ENCODE peak calls at places on chromosomes 6 and 20, in four cellular contexts. E is PC-3, A is cardiac muscle cell, B is K562. Y is an unnamed sample.

GRCh38 chr6:53815381-53816119 is 20.7 kb downstream of the LRRC1 start:
- DNase-seq in B (no peak), A (no peak), E (peak; percentile 50), Y (no peak)

GRCh38 chr6:38155576-38156204 is 336.2 kb downstream of the ZFAND3 start:
- DNase-seq in B (no peak), E (peak; percentile 83), A (no peak), Y (no peak)

GRCh38 chr20:37526839-37527637 is 638 bp downstream of the BLCAP start:
- DNase-seq in E (peak; percentile 33), A (peak; percentile 65), B (no peak), Y (no peak)

GRCh38 chr6:45187841-45188240 is 140.3 kb upstream of the RUNX2 start:
- DNase-seq in B (no peak), E (peak; percentile 84), A (no peak), Y (no peak)

GRCh38 chr20:23212011-23212410 is 125.9 kb upstream of the CD93 start:
- DNase-seq in E (no peak), B (no peak), A (no peak), Y (no peak)

GRCh38 chr20:4966826-4967751 is 34.2 kb downstream of the SLC23A2 start:
- DNase-seq in A (no peak), B (no peak), E (no peak), Y (no peak)

GRCh38 chr6:165223736-165224135 is 85.7 kb downstream of the C6orf118 start:
- DNase-seq in E (no peak), A (no peak), B (no peak), Y (no peak)

GRCh38 chr6:26216015-26216885 is 129.0 kb downstream of the HFE start:
- DNase-seq in A (peak; percentile 94), B (peak; percentile 83), E (peak; percentile 99), Y (no peak)

GRCh38 chr20:36070451-36070850 is 84.1 kb upstream of the EPB41L1 start:
- DNase-seq in B (no peak), E (no peak), A (no peak), Y (no peak)

GRCh38 chr6:146312606-146313005 is 231.0 kb upstream of the RAB32 start:
- DNase-seq in B (no peak), A (no peak), E (no peak), Y (no peak)

GRCh38 chr20:45036044-45036755 is 64.7 kb downstream of the KCNS1 start:
- DNase-seq in A (no peak), B (no peak), E (peak; percentile 76), Y (no peak)

DNA sequence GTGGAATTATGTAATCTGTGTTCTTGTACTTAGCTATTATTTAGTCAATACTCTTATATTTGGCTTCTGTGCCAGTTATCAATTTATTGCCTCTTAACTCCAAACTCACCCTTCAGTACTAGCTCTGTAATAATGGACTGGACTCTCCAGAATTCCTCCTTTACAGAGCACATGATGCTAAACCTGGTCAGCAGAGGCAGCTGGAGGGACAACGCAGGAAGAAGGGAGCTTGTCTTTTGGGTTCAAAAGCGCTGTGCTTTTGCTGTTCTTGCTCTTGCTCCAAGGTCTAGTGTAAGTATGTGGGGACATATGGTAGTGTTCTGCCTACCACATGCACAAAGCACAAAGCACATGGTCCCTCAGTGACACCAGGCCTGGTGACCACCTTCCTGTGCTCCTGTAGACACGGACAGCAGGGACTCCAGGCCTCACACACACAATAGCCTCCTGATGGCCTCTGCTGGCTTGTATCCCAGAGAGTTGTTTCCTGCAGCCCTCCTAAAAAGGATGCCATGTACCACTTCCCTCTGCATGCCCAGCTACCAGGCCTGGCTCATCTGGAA is 46.1 kb downstream of the CHD6 start:
- DNase-seq in A (no peak), E (no peak), B (no peak), Y (no peak)
- TF ChIP-seq CTCF in A (peak; percentile 36), E (no peak), B (no peak), Y (no peak)

DNA sequence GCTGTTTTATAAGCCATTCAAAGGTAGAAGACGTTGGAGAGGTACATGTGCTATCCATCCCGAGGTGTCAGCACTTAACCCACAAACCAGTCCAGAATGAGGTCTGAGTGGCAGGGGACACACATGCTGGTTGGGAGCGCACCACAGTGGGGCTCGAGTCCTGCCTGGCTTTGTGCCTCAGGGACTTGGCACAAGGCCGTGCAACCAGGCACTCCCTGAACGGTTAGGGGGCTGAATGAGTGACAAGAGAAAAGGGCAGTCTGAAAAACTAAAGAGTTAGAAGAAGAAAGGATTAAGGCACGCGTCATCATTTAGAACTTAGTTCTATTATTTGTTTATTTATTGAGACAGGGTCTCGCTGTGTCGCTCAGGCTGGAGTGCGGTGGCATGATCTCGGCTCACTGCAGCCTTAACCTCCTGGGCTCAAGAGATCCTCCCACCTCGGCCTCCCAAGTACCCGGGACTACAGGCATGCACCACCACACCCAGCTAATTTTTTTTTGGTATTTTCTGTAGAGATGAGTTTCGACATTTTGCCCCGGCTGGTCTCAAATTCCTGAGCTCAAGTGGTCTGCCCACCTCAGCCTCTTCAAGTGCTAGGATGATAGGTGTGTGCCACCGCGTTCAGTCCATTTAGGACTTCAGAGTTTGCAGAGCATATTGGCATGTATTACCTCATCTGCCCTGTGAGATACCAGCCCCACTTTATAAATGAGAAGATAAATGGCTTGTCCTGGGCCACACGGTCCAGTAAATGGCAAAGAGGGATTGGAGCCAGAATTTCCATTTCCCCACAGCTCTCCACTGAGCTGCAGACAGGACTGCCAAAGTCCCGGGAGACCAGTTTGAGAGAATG is 47.4 kb upstream of the IRF4 start:
- DNase-seq in B (no peak), A (no peak), E (no peak), Y (no peak)
- H3K9me3 ChIP-seq in B (no peaks in the 10 kb centered on the region), A (no peaks in the 10 kb centered on the region), E (no peaks in the 10 kb centered on the region), Y (no peaks in the 10 kb centered on the region)

DNA sequence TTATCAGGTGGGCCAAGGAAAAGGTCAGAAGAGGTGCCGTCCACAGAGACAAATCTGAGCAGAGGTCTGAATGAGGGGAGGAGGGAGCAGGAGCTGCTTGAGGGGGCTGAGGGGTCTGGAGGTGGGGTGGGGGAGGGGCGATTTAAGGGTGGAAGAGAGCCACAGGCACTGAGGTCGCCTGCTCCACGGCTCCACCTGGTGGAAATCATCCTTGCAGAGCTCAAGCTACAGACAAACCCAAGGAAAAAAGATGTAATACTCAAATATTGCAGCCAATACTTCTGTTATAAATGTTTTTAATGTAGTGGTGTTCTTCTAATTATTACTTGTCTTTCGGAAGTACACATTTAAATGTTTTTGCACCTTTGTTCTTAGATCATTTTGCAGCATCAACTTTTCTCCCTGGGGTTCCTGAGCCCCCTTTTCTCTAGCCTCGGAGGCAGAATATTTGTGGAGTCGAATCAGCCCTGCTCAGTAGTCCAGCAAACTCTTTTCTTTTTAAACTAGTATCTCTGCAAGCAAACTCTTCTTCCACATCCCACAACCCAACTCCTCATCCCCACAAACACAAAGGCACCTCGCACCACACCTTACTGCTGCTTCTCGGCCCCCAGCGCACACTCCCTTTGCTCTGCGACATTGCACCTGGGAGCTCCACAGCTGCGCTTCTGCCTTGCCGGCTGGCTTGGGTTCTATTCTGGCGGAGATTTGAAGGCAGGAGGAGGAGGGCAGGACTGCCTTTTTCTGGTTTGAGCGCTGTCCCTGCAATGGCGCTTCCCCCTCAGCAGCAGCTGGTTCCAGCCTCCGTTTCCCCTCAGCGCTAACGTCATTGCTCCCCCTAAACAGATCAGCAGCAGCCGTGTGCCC is 51.0 kb upstream of the TFAP2A start:
- DNase-seq in A (peak; percentile 75), B (peak; percentile 46), E (peak; percentile 75), Y (peak; percentile 88)
- TF ChIP-seq CTCF in A (peak; percentile 41), B (peak; percentile 61), E (peak; percentile 71), Y (peak; percentile 82)

DNA sequence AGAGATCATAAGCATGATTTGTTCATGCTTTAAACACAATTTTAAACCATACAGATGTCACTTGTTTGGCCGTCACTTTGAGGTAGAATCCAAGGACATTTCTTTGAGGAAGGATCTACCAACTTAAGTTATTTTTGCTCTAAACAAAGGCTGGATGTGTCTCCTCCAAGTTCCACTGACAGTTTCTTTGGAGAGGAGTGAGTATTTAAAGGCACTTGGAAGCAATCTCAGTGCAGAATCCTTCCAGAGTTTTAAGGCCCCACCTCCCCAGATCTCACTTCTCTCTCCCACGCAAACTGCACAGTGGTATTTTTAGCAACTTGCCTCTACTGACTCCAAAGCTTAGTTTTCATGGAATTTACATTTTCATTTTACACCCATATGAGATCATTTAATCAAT is 110.0 kb downstream of the SYCP2 start:
- DNase-seq in A (no peak), B (no peak), E (no peak), Y (no peak)
- H3K9me3 ChIP-seq in A (no peaks in the 10 kb centered on the region), B (no peaks in the 10 kb centered on the region), E (no peaks in the 10 kb centered on the region), Y (no peaks in the 10 kb centered on the region)

GRCh38 chr6:32214126-32214525 is 9.7 kb downstream of the NOTCH4 start:
- DNase-seq in A (no peak), E (no peak), B (no peak), Y (no peak)

GRCh38 chr6:32208996-32209395 is 14.9 kb downstream of the NOTCH4 start:
- DNase-seq in E (no peak), B (no peak), A (no peak), Y (no peak)

GRCh38 chr6:32213649-32214048 is 10.2 kb downstream of the NOTCH4 start:
- DNase-seq in B (no peak), E (no peak), A (no peak), Y (no peak)

GRCh38 chr6:32212076-32212760 is 11.6 kb downstream of the NOTCH4 start:
- DNase-seq in A (no peak), B (no peak), E (no peak), Y (no peak)

GRCh38 chr6:32210191-32210601 is 13.7 kb downstream of the NOTCH4 start:
- DNase-seq in E (no peak), A (no peak), B (no peak), Y (no peak)
- TF ChIP-seq CTCF in E (no peak), A (no peak), B (no peak), Y (no peak)

GRCh38 chr6:33949877-33950831 is 146.4 kb upstream of the MLN start:
- DNase-seq in A (no peak), B (no peak), E (no peak), Y (no peak)
- H3K9me3 ChIP-seq in A (no peaks in the 10 kb centered on the region), B (no peaks in the 10 kb centered on the region), E (no peaks in the 10 kb centered on the region), Y (no peaks in the 10 kb centered on the region)

Y was measured in WERI-Rb-1.